ENCODE peak calls at places on chromosome 17, in six cellular contexts. H is A549, Y is GM12878, X is K562, S is SK-N-SH, D is HepG2. J is an unnamed sample.

GRCh38 chr17:68782829-68783228 is 172.4 kb downstream of the ABCA8 start:
- DNase-seq in H (no peak), Y (no peak), X (no peak), S (no peak), D (no peak), J (no peak)

GRCh38 chr17:70013911-70014310 is 61.1 kb upstream of the KCNJ16 start:
- DNase-seq in H (no peak), Y (no peak), X (no peak), S (no peak), D (no peak), J (no peak)

GRCh38 chr17:33871720-33872535 is 383.2 kb upstream of the CCL2 start:
- DNase-seq in H (peak), Y (no peak), X (peak), S (no peak), D (no peak), J (no peak)

GRCh38 chr17:74137416-74137815 is 66.1 kb upstream of the RPL38 start:
- DNase-seq in H (no peak), Y (no peak), X (no peak), S (no peak), D (no peak), J (no peak)

GRCh38 chr17:81115219-81115618 is 50.1 kb upstream of the PVALEF start:
- DNase-seq in H (no peak), Y (no peak), X (no peak), S (no peak), D (no peak), J (no peak)

GRCh38 chr17:36837616-36838272 is 99.5 kb upstream of the LHX1 start:
- DNase-seq in H (no peak), Y (no peak), X (no peak), S (no peak), D (no peak), J (no peak)

GRCh38 chr17:78672880-78673371 is 95.7 kb upstream of the DNAH17 start:
- DNase-seq in H (peak), Y (no peak), X (no peak), S (no peak), D (no peak), J (no peak)

GRCh38 chr17:41552455-41552854 is 19.4 kb downstream of the KRT9 start:
- DNase-seq in H (no peak), Y (no peak), X (no peak), S (no peak), D (no peak), J (no peak)

GRCh38 chr17:7081341-7082062 is 1.5 kb upstream of the CLEC10A start:
- DNase-seq in H (no peak), Y (no peak), X (no peak), S (no peak), D (no peak), J (no peak)

GRCh38 chr17:7218166-7218565 is 1.5 kb downstream of the DLG4 start:
- DNase-seq in H (no peak), Y (no peak), X (no peak), S (no peak), D (no peak), J (no peak)

GRCh38 chr17:7041607-7042506 is 2.0 kb downstream of the SLC16A11 start:
- DNase-seq in H (no peak), Y (no peak), X (no peak), S (peak), D (no peak), J (no peak)

GRCh38 chr17:75619506-75620431 is 13.5 kb upstream of the SMIM5 start:
- DNase-seq in H (peak), Y (no peak), X (peak), S (peak), D (peak), J (peak)

GRCh38 chr17:27542841-27543463 is 86.7 kb downstream of the KSR1 start:
- DNase-seq in H (no peak), Y (no peak), X (no peak), S (no peak), D (peak), J (no peak)

GRCh38 chr17:29640413-29640812 is 17.7 kb upstream of the CORO6 start:
- DNase-seq in H (no peak), Y (no peak), X (no peak), S (no peak), D (no peak), J (peak)

GRCh38 chr17:81028506-81028858 is 6.5 kb upstream of the BAIAP2 start:
- DNase-seq in H (no peak), Y (no peak), X (no peak), S (peak), D (no peak), J (no peak)

GRCh38 chr17:80996422-80997305 is 5.0 kb downstream of the CHMP6 start:
- DNase-seq in H (no peak), Y (no peak), X (no peak), S (peak), D (no peak), J (no peak)

GRCh38 chr17:3962217-3963069 is 1.8 kb downstream of the ATP2A3 start:
- DNase-seq in H (no peak), Y (no peak), X (no peak), S (no peak), D (no peak), J (no peak)

GRCh38 chr17:67534941-67535340 is 157.9 kb downstream of the PITPNC1 start:
- DNase-seq in H (no peak), Y (no peak), X (no peak), S (no peak), D (no peak), J (no peak)

GRCh38 chr17:69872675-69873262 is 202.3 kb upstream of the KCNJ16 start:
- DNase-seq in H (no peak), Y (no peak), X (no peak), S (no peak), D (no peak), J (no peak)

GRCh38 chr17:1180958-1181768 is 1.4 kb upstream of the ABR start:
- DNase-seq in H (no peak), Y (no peak), X (no peak), S (no peak), D (no peak), J (no peak)

GRCh38 chr17:20302191-20302917 is 165.0 kb downstream of the LGALS9B start:
- DNase-seq in H (no peak), Y (no peak), X (no peak), S (no peak), D (no peak), J (peak)

GRCh38 chr17:34997355-34997862 is 17.1 kb downstream of the LIG3 start:
- DNase-seq in H (no peak), Y (no peak), X (no peak), S (no peak), D (no peak), J (peak)

GRCh38 chr17:4573682-4574081 is 10.6 kb upstream of the SMTNL2 start:
- DNase-seq in H (peak), Y (no peak), X (no peak), S (no peak), D (no peak), J (no peak)

GRCh38 chr17:59513934-59514841 is 51.2 kb upstream of the DHX40 start:
- DNase-seq in H (peak), Y (no peak), X (peak), S (peak), D (peak), J (peak)

GRCh38 chr17:42548993-42549755 is 3.5 kb upstream of the HSD17B1 start:
- DNase-seq in H (no peak), Y (no peak), X (no peak), S (no peak), D (no peak), J (no peak)

GRCh38 chr17:42553866-42554249 is 1.1 kb downstream of the HSD17B1 start:
- DNase-seq in H (no peak), Y (no peak), X (no peak), S (peak), D (no peak), J (no peak)

GRCh38 chr17:42554250-42555121 is 1.8 kb downstream of the HSD17B1 start:
- DNase-seq in H (peak), Y (no peak), X (peak), S (peak), D (peak), J (peak)

GRCh38 chr17:42555122-42555622 is 2.4 kb downstream of the HSD17B1 start:
- DNase-seq in H (no peak), Y (no peak), X (no peak), S (no peak), D (no peak), J (no peak)

DNA sequence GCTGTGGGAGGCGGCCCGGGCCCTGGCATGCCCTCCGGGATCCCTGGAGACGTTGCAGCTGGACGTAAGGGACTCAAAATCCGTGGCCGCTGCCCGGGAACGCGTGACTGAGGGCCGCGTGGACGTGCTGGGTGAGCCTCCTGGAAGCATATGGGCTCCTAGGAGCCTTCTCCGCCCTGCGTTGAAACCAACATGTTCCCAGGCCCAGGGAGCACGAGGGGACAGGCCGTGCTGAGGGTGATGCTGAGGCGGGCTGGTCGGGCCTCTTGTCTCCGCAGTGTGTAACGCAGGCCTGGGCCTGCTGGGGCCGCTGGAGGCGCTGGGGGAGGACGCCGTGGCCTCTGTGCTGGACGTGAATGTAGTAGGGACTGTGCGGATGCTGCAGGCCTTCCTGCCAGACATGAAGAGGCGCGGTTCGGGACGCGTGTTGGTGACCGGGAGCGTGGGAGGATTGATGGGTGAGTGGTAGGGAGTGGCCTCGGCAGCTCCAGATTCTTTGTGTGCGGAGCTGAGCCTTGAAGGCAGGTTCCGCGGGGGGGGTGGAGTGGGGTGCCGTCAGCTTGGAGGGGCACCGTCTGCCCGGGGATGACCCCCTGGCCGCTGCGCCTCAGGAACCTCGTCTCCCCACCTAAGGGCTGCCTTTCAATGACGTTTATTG is 567 bp downstream of the HSD17B1 start:
- DNase-seq in H (peak), Y (no peak), X (peak), S (peak), D (no peak), J (no peak)
- TF ChIP-seq SMC3 in H (no peak), Y (no peak), X (peak), S (no peak), D (no peak), J (no peak)

DNA sequence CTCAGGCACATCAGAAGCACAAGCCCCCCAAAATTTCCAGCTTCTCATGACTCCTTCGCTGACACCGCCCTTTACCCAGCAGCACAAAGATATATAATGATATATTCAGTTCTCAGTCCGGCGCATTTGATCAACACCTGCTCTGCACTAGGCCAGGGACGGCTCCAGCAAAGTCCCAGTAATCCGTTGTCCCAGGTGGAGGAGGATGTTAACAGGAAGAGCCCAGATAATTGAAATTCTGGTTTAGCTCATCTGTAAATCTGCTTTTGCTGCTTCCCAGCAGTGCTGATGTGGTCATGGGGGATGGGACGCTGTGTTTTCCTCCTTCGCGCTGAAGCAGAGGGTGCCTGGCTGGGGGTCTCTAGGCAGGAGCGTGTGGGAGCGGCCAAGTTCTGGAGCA is 131.5 kb downstream of the OR1D5 start:
- DNase-seq in H (no peak), Y (no peak), X (no peak), S (no peak), D (no peak), J (no peak)
- TF ChIP-seq SMC3 in H (no peak), Y (no peak), X (no peak), S (no peak), D (no peak), J (no peak)

DNA sequence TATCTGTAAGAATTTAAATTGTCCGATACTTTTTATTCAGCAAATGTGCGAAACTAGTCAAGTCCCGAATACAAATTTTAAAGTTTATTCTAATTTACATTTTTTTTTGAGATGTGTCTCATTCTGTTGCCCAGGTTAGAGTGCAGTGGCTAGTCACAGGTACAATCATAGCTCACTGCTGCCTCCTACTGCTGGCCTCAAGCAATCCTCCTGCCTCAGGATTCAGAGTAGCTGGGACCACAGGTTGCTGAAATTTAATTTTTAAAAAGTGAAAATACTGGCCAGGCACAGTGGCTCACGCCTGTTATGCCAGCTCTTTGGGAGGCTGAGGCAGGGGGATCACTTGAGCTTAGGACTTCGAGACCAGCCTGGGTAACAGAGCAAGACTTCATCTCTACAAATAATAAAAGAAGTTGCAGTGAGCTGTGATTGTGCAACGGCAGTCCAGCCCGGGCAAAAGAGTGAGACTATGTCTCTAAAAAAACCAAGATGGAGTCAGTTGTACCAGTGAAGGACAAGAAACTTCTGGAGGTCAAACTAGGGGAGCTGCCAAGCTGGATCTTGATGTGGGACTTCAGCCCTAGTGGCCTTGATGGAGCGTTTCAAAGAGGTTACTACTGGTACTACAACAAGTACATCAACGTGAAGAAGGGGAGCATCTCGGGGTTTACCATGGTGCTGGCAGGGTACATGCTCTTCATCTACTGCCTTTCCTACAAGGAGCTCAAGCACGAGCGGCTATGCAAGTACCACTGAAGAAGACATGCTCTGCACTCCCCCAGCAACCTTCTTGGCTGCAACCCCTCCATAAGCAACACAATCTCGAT is 5.6 kb downstream of the POLG2 start:
- DNase-seq in H (peak), Y (no peak), X (peak), S (no peak), D (peak), J (peak)
- TF ChIP-seq SMC3 in H (peak), Y (peak), X (peak), S (peak), D (peak), J (peak)

DNA sequence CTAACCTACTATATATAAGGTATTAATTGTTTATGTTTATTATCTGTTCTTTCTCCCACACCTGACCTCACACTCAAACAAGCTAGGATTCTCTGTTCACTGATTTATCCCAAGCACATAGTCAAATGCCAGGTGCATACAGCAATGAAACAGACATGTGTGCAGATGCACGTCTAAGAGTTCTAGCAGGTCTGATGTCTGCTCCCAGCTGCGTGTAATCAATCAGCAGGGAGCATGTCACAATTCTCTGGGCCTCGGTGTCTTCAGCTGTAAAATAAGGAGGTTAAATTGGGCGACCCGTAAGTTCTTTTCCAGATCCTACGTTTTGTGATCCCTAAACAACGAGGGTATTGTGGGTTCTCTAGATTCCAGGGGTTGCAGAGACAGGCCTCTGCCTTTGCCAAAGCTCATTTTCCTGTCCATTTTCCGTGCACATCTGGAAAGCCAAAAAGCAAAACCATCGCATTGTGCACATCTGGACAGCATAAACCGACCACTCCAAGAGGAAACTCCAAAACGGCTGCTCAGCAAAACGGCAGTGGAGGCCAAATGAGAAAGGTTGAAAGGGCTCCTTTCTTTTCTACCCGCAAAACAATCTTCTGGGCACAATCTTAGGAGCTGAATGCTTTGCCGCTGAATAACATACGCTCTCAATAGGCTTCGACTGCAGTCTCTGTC is 426.5 kb downstream of the SLC39A11 start:
- DNase-seq in H (no peak), Y (no peak), X (no peak), S (no peak), D (no peak), J (peak)
- TF ChIP-seq SMC3 in H (no peak), Y (no peak), X (no peak), S (no peak), D (no peak), J (no peak)

J was measured in IMR-90.